ENCODE peak calls at places on chromosomes 6 and 20, in nine cellular contexts. V, H, C, K, Q, W, T, R and D are unnamed samples.

GRCh38 chr6:156820089-156820798 is 43.1 kb downstream of the ARID1B start:
- DNase-seq in V (no peak), H (no peak), C (no peak), K (no peak), Q (no peak), W (no peak), T (no peak), R (no peak), D (no peak)

GRCh38 chr20:10551732-10552724 is 116.9 kb downstream of the SLX4IP start:
- DNase-seq in V (peak), H (peak), C (no peak), K (no peak), Q (no peak), W (no peak), T (no peak), R (no peak), D (no peak)

GRCh38 chr6:156601821-156602301 is 175.3 kb upstream of the ARID1B start:
- DNase-seq in V (no peak), H (no peak), C (no peak), K (no peak), Q (no peak), W (no peak), T (no peak), R (no peak), D (no peak)

GRCh38 chr20:62051901-62052255 is 13.8 kb downstream of the TAF4 start:
- DNase-seq in V (no peak), H (no peak), C (no peak), K (no peak), Q (no peak), W (no peak), T (no peak), R (no peak), D (no peak)

GRCh38 chr6:41336824-41337223 is 1.4 kb downstream of the NCR2 start:
- DNase-seq in V (no peak), H (no peak), C (no peak), K (no peak), Q (no peak), W (peak), T (no peak), R (no peak), D (no peak)

GRCh38 chr20:4961746-4962145 is 39.6 kb downstream of the SLC23A2 start:
- DNase-seq in V (no peak), H (no peak), C (no peak), K (peak), Q (peak), W (no peak), T (no peak), R (no peak), D (no peak)

GRCh38 chr20:58852559-58853271 is at the start of gene GNAS:
- DNase-seq in V (peak), H (peak), C (no peak), K (peak), Q (peak), W (no peak), T (peak), R (peak), D (peak)

GRCh38 chr6:150142304-150142656 is 564 bp upstream of the PPP1R14C start:
- DNase-seq in V (no peak), H (peak), C (no peak), K (no peak), Q (peak), W (no peak), T (no peak), R (no peak), D (no peak)

GRCh38 chr20:43915209-43916072 is 789 bp downstream of the TOX2 start:
- DNase-seq in V (peak), H (peak), C (no peak), K (no peak), Q (peak), W (peak), T (peak), R (peak), D (peak)

GRCh38 chr6:86856937-86857563 is 80.3 kb upstream of the HTR1E start:
- DNase-seq in V (peak), H (no peak), C (no peak), K (no peak), Q (peak), W (peak), T (peak), R (peak), D (peak)

GRCh38 chr6:6649824-6650349 is 61.4 kb downstream of the LY86 start:
- DNase-seq in V (no peak), H (no peak), C (no peak), K (no peak), Q (no peak), W (no peak), T (no peak), R (no peak), D (no peak)

GRCh38 chr6:40912158-40912946 is 126.7 kb downstream of the UNC5CL start:
- DNase-seq in V (peak), H (peak), C (no peak), K (no peak), Q (peak), W (no peak), T (peak), R (peak), D (peak)

GRCh38 chr6:138250513-138251247 is 32.4 kb upstream of the PBOV1 start:
- DNase-seq in V (no peak), H (no peak), C (peak), K (no peak), Q (peak), W (no peak), T (no peak), R (peak), D (no peak)

GRCh38 chr20:1862665-1863059 is 32.5 kb upstream of the SIRPA start:
- DNase-seq in V (no peak), H (no peak), C (no peak), K (no peak), Q (peak), W (no peak), T (no peak), R (no peak), D (no peak)

GRCh38 chr6:123467437-123467836 is 169.3 kb downstream of the TRDN start:
- DNase-seq in V (no peak), H (no peak), C (no peak), K (no peak), Q (no peak), W (no peak), T (no peak), R (no peak), D (no peak)

GRCh38 chr6:72525821-72526550 is 95.9 kb upstream of the KCNQ5 start:
- DNase-seq in V (no peak), H (no peak), C (no peak), K (peak), Q (no peak), W (no peak), T (no peak), R (no peak), D (no peak)

GRCh38 chr20:38184098-38184497 is 19.0 kb upstream of the TGM2 start:
- DNase-seq in V (no peak), H (no peak), C (no peak), K (no peak), Q (no peak), W (no peak), T (no peak), R (no peak), D (no peak)